ENCODE peak calls at places on chromosomes 12 and 14, in four cellular contexts. U, S, X and L are unnamed samples.

GRCh38 chr12:84270470-84271140 is 642.0 kb downstream of the SLC6A15 start:
- DNase-seq in U (no peak), S (no peak), X (no peak), L (no peak)

GRCh38 chr12:97609957-97610356 is 147.4 kb downstream of the RMST start:
- DNase-seq in U (no peak), S (no peak), X (no peak), L (no peak)

GRCh38 chr12:2681426-2682205 is 113.2 kb upstream of the FKBP4 start:
- DNase-seq in U (no peak), S (no peak), X (no peak), L (no peak)

GRCh38 chr12:132084681-132085635 is 59.2 kb downstream of the DDX51 start:
- DNase-seq in U (peak), S (peak), X (peak), L (peak)

GRCh38 chr14:54814076-54814475 is 88.5 kb downstream of the GCH1 start:
- DNase-seq in U (no peak), S (peak), X (no peak), L (no peak)

GRCh38 chr12:82383930-82384513 is 25.7 kb downstream of the METTL25 start:
- DNase-seq in U (no peak), S (no peak), X (no peak), L (peak)

GRCh38 chr14:36022765-36023415 is 153.6 kb downstream of the PTCSC3 start:
- DNase-seq in U (no peak), S (no peak), X (no peak), L (no peak)

GRCh38 chr14:100288382-100289185 is 17.7 kb downstream of the SLC25A29 start:
- DNase-seq in U (no peak), S (no peak), X (no peak), L (peak)

GRCh38 chr14:94125659-94126418 is 3.6 kb downstream of the IFI27L2 start:
- DNase-seq in U (no peak), S (no peak), X (no peak), L (no peak)

GRCh38 chr12:112214064-112214463 is 88.7 kb downstream of the TRAFD1 start:
- DNase-seq in U (no peak), S (no peak), X (no peak), L (no peak)

GRCh38 chr12:112218150-112218549 is 92.8 kb downstream of the TRAFD1 start:
- DNase-seq in U (no peak), S (no peak), X (no peak), L (peak)

GRCh38 chr12:112217647-112218046 is 92.3 kb downstream of the TRAFD1 start:
- DNase-seq in U (no peak), S (no peak), X (no peak), L (no peak)

GRCh38 chr12:112216223-112216622 is 90.9 kb downstream of the TRAFD1 start:
- DNase-seq in U (no peak), S (no peak), X (no peak), L (no peak)

GRCh38 chr12:112219195-112219594 is 93.8 kb downstream of the TRAFD1 start:
- DNase-seq in U (no peak), S (no peak), X (no peak), L (no peak)
- TF ChIP-seq MAZ in U (no peak), S (no peak), X (no peak), L (no peak)

DNA sequence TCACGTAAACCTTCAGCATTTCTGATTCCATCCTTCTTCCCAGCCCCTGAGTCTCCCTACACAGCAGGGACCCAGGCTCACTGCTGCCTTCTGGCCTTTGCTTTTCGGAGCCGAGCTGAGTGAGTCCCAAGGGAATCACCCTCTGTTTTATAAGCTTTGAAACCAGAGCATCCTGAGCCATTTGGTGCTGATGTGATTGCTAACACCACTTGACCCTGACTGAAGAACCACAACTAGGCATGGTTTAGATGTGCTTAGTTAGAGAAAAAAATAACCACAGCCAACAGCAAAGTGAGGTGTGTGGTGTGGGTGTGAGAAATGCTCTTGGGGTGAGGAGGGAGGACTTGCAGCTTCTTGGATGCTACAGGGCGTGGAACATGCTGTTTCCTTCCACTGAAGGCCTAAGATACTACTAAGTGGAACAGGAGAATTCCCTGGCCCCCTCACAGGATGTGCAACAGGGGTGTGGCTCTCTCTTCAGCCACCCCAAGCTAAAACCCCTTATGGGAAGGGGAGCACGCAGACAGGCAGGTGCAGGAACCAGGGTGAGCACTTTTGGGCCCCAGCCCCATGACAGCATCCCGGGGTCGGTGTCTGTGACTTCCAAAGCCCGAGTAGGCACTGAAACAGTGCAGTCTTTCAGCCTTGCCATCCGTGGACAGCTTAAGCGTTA is at the start of gene TC2N:
- DNase-seq in U (no peak), S (no peak), X (no peak), L (no peak)
- TF ChIP-seq MAZ in U (no peak), S (no peak), X (no peak), L (no peak)

GRCh38 chr12:123958876-123959275 is 13.8 kb downstream of the CCDC92 start:
- DNase-seq in U (no peak), S (no peak), X (no peak), L (no peak)
- TF ChIP-seq MAZ in U (no peak), S (no peak), X (no peak), L (no peak)

GRCh38 chr14:63685401-63685800 is 42.5 kb downstream of the SGPP1 start:
- DNase-seq in U (no peak), S (no peak), X (no peak), L (no peak)
- TF ChIP-seq MAZ in U (no peak), S (no peak), X (no peak), L (no peak)

DNA sequence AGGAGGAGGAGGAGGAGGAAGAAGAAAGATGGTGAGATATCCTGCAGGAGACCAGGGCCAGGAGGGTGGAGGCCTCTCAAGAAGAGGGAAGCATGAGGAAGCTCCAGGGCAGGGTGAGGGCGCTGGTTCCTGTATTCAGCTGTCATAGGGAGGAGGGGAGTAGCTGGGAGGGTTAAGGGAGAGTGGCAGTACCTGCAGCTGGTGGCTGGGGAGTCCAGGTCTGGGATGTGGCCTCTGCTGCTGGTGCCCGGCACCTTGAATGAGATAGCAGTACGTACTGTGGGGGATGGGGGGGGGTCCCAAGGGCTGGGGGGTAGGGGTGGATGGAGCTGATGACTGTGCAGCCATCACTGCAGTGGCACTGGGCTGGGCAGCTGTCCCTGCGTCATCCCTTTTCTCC is 9.8 kb downstream of the RBP5 start:
- DNase-seq in U (no peak), S (no peak), X (no peak), L (no peak)
- TF ChIP-seq MAZ in U (no peak), S (no peak), X (no peak), L (no peak)